ENCODE peak calls at places on chromosomes 3 and 15, in four cellular contexts. H is stomach, P is cardiac muscle cell, Q is ovary. Y is an unnamed sample. For H3K4me1 and H3K9me3, the result is how much of the 10 kb centered on the place peaks cover.

GRCh38 chr3:52962160-52962559 is 64.8 kb upstream of the STIMATE start:
- DNase-seq in H (no peak), P (no peak), Q (no peak), Y (no peak)

GRCh38 chr3:16311960-16312451 is 47.0 kb downstream of the OXNAD1 start:
- DNase-seq in H (no peak), P (no peak), Q (no peak), Y (peak)

GRCh38 chr3:118900737-118901525 is 133.7 kb downstream of the IGSF11 start:
- DNase-seq in H (no peak), P (no peak), Q (no peak), Y (no peak)

GRCh38 chr15:74010929-74011540 is 16.5 kb downstream of the PML start:
- DNase-seq in H (no peak), P (no peak), Q (no peak), Y (no peak)

GRCh38 chr3:183548262-183548769 is 7.2 kb downstream of the KLHL6 start:
- DNase-seq in H (no peak), P (no peak), Q (no peak), Y (no peak)

GRCh38 chr3:61173685-61174084 is 77.6 kb downstream of the FHIT start:
- DNase-seq in H (no peak), P (peak), Q (no peak), Y (no peak)

GRCh38 chr3:149214702-149215101 is 6.9 kb downstream of the CP start:
- DNase-seq in H (no peak), P (no peak), Q (no peak), Y (no peak)

GRCh38 chr3:98962189-98962930 is 60.9 kb upstream of the DCBLD2 start:
- DNase-seq in H (no peak), P (no peak), Q (no peak), Y (no peak)

GRCh38 chr3:196180346-196180745 is 30.9 kb downstream of the ZDHHC19 start:
- DNase-seq in H (no peak), P (no peak), Q (no peak), Y (no peak)

GRCh38 chr3:195001261-195001660 is 269.7 kb downstream of the XXYLT1 start:
- DNase-seq in H (no peak), P (no peak), Q (no peak), Y (peak)

GRCh38 chr15:98663045-98663444 is 14.7 kb downstream of the IGF1R start:
- DNase-seq in H (no peak), P (no peak), Q (no peak), Y (no peak)
- H3K4me1 ChIP-seq in H (under half), P (under half), Q (under half), Y (under half)

GRCh38 chr15:99130765-99131440 is 26.0 kb downstream of the SYNM start:
- DNase-seq in H (no peak), P (no peak), Q (no peak), Y (no peak)

GRCh38 chr15:99131441-99132023 is 26.7 kb downstream of the SYNM start:
- DNase-seq in H (no peak), P (no peak), Q (no peak), Y (no peak)

GRCh38 chr15:99129644-99130043 is 24.8 kb downstream of the SYNM start:
- DNase-seq in H (no peak), P (no peak), Q (no peak), Y (no peak)

GRCh38 chr15:99132122-99132521 is 27.2 kb downstream of the SYNM start:
- DNase-seq in H (no peak), P (no peak), Q (no peak), Y (no peak)

GRCh38 chr15:99130314-99130713 is 25.4 kb downstream of the SYNM start:
- DNase-seq in H (no peak), P (no peak), Q (no peak), Y (no peak)
- H3K9me3 ChIP-seq in H (under half), P (under half), Q (under half), Y (under half)

DNA sequence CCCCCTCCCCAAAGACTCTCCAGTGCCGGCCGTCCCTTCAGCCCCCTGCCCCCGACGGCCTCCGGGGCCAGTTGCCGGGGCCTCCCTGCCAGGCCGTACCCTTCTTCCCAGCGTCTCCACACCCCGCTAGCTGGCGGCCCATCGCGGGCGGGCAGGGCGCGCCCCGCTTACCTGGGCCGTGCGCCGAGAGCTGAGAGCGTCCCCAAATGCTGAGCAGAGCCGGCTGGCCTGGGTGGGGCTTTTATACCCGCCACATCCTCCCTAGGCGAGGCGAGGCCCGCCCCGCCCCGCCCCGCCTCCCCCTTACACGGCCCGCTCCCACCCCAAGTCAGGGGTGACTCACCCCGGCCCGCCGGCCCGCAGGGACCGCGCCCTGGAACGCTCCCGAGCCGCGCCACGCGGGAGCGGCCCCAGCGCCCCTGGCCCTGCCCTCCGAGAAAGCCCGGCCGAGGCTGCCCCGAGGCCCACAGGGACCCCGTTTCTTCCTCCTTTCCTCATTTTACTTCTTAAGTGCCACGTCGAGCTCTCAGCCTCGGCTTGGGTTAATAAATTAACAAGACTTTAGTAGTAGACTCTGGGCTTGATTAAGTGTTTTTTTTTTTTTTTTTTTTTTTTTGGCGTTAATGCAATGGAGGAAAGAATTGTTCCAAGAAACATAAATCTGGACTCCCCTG is at the start of gene ANXA2:
- DNase-seq in H (peak), P (peak), Q (peak), Y (peak)
- H3K4me1 ChIP-seq in H (under half), P (under half), Q (under half), Y (under half)

GRCh38 chr15:25089577-25089976 is 134.8 kb downstream of the SNRPN start:
- DNase-seq in H (no peak), P (no peak), Q (no peak), Y (peak)
- H3K9me3 ChIP-seq in H (half or more), P (under half), Q (half or more), Y (under half)

DNA sequence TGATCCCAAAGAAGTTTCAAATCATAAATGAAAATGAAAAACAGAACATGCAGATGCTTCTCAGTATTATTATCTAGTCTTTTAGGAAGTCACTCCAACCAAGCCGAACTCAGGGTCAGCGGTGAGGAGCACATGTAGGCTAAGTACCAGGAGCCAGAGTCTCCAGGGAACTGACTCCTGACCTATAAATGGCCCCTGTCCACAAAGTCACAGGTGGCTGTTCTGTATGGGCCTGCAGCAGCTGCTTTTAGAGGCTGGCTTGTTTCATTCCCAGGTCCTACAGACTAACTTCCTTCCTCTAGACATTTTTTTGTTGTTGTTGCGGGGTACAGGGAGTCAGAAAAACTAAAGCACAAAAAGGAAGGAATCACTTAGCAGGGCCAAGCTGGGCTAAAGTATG is 54.6 kb downstream of the DAPK2 start:
- DNase-seq in H (no peak), P (no peak), Q (no peak), Y (no peak)
- H3K4me1 ChIP-seq in H (under half), P (under half), Q (under half), Y (under half)

DNA sequence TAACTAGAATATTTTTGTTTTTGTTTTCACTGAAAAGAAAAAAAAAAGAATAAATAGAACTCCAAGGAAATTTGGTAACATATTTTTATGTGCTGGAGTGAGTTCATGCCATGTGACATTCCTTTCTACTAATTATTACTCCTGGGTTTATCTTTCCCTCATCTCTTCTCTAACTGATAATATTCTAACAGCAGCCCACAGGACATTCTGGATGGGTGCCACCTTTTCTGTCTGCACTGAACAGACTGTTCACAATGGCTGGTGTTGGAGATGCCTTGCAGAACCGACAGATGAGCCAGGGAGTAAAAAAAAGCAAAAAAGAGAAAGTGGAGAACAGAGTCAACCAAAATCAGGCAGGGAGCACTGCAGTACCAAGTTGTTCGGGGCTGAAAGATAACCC is 151.3 kb downstream of the OR4M2 start:
- DNase-seq in H (no peak), P (no peak), Q (no peak), Y (no peak)
- H3K9me3 ChIP-seq in H (under half), P (under half), Q (under half), Y (under half)

DNA sequence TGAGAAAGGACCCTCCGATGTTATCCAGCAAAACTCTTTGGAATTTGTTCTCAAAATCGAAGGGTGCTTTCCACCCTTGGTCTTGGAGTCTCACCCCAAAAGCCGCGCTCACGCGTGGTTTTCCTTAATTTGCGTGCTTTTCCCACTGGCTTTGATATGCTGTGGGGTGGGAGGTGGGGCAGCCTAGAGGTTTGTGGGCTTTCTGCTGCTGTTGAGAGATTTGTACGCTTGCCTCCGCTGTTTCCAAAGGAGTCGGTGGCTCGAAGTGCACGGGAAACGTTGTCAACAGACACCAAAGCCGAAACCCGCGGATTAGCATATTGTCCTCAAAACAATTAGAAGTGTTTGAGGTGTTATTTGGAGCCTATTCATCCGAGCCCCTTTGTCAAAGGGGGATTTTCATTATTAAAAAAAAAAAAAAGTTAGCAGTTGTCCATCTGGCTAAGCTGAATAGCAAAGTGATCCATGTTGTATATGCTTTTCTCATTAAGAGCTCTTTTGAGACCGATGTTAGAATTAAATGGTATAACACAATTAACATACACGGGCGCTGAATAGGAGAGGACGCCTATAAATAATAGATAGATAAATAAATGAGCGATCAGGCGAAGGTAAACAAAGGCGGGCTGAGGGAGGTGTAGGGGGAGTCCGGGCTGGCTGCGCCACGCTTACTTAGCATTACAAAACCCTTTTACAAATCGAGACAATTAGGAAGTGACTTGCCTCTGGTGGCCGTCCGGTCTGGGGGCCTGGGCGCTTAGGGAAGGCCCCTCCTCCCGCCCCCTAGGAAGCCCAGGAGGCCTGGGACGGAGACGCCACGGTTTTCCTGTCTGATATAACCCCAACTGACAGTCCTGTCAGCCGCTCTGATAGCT is 3.3 kb downstream of the SOX14 start:
- DNase-seq in H (no peak), P (no peak), Q (no peak), Y (no peak)
- H3K4me1 ChIP-seq in H (under half), P (under half), Q (under half), Y (under half)

DNA sequence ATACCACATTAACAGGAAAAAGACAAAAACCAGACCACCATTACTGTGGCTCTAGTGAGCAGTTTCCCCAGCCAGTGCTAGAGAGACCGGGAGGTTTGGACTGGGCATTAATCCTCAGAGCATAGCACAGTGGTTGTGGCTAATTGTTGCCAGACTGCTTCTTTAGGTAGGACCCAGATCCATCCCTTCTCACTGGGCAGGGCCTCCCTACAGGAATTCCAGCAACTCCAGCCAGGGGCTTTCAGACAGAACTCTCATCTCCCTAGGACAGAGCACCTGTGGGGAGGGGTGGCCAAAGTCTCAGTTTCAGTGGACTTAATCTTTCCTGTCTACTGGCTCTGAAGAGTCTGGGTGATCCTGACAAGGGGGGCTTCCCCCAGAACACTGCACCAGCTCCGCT is 759.6 kb downstream of the SQOR start:
- DNase-seq in H (no peak), P (no peak), Q (no peak), Y (no peak)
- H3K9me3 ChIP-seq in H (under half), P (under half), Q (under half), Y (under half)